ENCODE peak calls at places on chromosomes 12 and 14, in five cellular contexts. One of them, this sample, is unnamed.
A peak's percentile ranks its signal among the peaks of the same experiment; 100 is the strongest.

GRCh38 chr12:125989716-125990115 is 924.5 kb downstream of the AACS start:
- DNase-seq in cardiac muscle cell: no peak
- DNase-seq in GM12878: no peak
- DNase-seq in tibial artery: no peak
- DNase-seq in right lobe of liver: no peak
- DNase-seq in this sample: no peak

GRCh38 chr14:87830443-87831096 is 162.4 kb downstream of the GALC start:
- DNase-seq in cardiac muscle cell: no peak
- DNase-seq in GM12878: no peak
- DNase-seq in tibial artery: no peak
- DNase-seq in right lobe of liver: no peak
- DNase-seq in this sample: no peak

GRCh38 chr14:71403673-71404072 is 496.4 kb downstream of the PCNX1 start:
- DNase-seq in cardiac muscle cell: no peak
- DNase-seq in GM12878: peak; percentile 42
- DNase-seq in tibial artery: no peak
- DNase-seq in right lobe of liver: no peak
- DNase-seq in this sample: no peak

GRCh38 chr14:59275668-59276067 is 87.2 kb downstream of the DAAM1 start:
- DNase-seq in cardiac muscle cell: no peak
- DNase-seq in GM12878: peak; percentile 78
- DNase-seq in tibial artery: no peak
- DNase-seq in right lobe of liver: no peak
- DNase-seq in this sample: no peak

GRCh38 chr12:132566551-132567131 is 43.7 kb downstream of the LRCOL1 start:
- DNase-seq in cardiac muscle cell: no peak
- DNase-seq in GM12878: no peak
- DNase-seq in tibial artery: no peak
- DNase-seq in right lobe of liver: no peak
- DNase-seq in this sample: no peak

GRCh38 chr14:75418779-75419768 is 8.7 kb upstream of the JDP2 start:
- DNase-seq in cardiac muscle cell: peak; percentile 71
- DNase-seq in GM12878: peak; percentile 57
- DNase-seq in tibial artery: no peak
- DNase-seq in right lobe of liver: peak; percentile 59
- DNase-seq in this sample: no peak

GRCh38 chr12:2575245-2575644 is 219.5 kb upstream of the FKBP4 start:
- DNase-seq in cardiac muscle cell: no peak
- DNase-seq in GM12878: no peak
- DNase-seq in tibial artery: peak; percentile 1
- DNase-seq in right lobe of liver: no peak
- DNase-seq in this sample: no peak

GRCh38 chr12:117047810-117048584 is 51.2 kb downstream of the TESC start:
- DNase-seq in cardiac muscle cell: peak; percentile 89
- DNase-seq in GM12878: no peak
- DNase-seq in tibial artery: no peak
- DNase-seq in right lobe of liver: no peak
- DNase-seq in this sample: no peak

GRCh38 chr14:88342980-88343379 is 19.9 kb upstream of the KCNK10 start:
- DNase-seq in cardiac muscle cell: no peak
- DNase-seq in GM12878: no peak
- DNase-seq in tibial artery: no peak
- DNase-seq in right lobe of liver: no peak
- DNase-seq in this sample: no peak

GRCh38 chr14:55329999-55330710 is 58.9 kb downstream of the FBXO34 start:
- DNase-seq in cardiac muscle cell: no peak
- DNase-seq in GM12878: no peak
- DNase-seq in tibial artery: no peak
- DNase-seq in right lobe of liver: no peak
- DNase-seq in this sample: no peak

GRCh38 chr14:73231874-73232851 is 5.1 kb upstream of the PAPLN start:
- DNase-seq in cardiac muscle cell: peak; percentile 59
- DNase-seq in GM12878: no peak
- DNase-seq in tibial artery: no peak
- DNase-seq in right lobe of liver: no peak
- DNase-seq in this sample: no peak

GRCh38 chr14:22900088-22900799 is 17.2 kb downstream of the REM2 start:
- DNase-seq in cardiac muscle cell: peak; percentile 76
- DNase-seq in GM12878: peak; percentile 47
- DNase-seq in tibial artery: peak; percentile 51
- DNase-seq in right lobe of liver: no peak
- DNase-seq in this sample: no peak

GRCh38 chr14:101101456-101102056 is 198.0 kb upstream of the RTL1 start:
- DNase-seq in cardiac muscle cell: no peak
- DNase-seq in GM12878: no peak
- DNase-seq in tibial artery: no peak
- DNase-seq in right lobe of liver: no peak
- DNase-seq in this sample: no peak

GRCh38 chr14:20757963-20758362 is 10.2 kb upstream of the EDDM3B start:
- DNase-seq in cardiac muscle cell: peak; percentile 21
- DNase-seq in GM12878: no peak
- DNase-seq in tibial artery: no peak
- DNase-seq in right lobe of liver: no peak
- DNase-seq in this sample: no peak

GRCh38 chr12:1391722-1392121 is 202.7 kb downstream of the FBXL14 start:
- DNase-seq in cardiac muscle cell: no peak
- DNase-seq in GM12878: no peak
- DNase-seq in tibial artery: no peak
- DNase-seq in right lobe of liver: no peak
- DNase-seq in this sample: no peak

GRCh38 chr12:103833095-103833777 is 7.8 kb downstream of the NT5DC3 start:
- DNase-seq in cardiac muscle cell: no peak
- DNase-seq in GM12878: no peak
- DNase-seq in tibial artery: no peak
- DNase-seq in right lobe of liver: no peak
- DNase-seq in this sample: no peak

GRCh38 chr14:32710351-32711102 is 228.2 kb upstream of the NPAS3 start:
- DNase-seq in cardiac muscle cell: no peak
- DNase-seq in GM12878: no peak
- DNase-seq in tibial artery: no peak
- DNase-seq in right lobe of liver: no peak
- DNase-seq in this sample: no peak

GRCh38 chr14:52179151-52179790 is 88.2 kb upstream of the PTGDR start:
- DNase-seq in cardiac muscle cell: no peak
- DNase-seq in GM12878: no peak
- DNase-seq in tibial artery: no peak
- DNase-seq in right lobe of liver: no peak
- DNase-seq in this sample: no peak

GRCh38 chr12:103731539-103731938 is 109.5 kb downstream of the NT5DC3 start:
- DNase-seq in cardiac muscle cell: no peak
- DNase-seq in GM12878: no peak
- DNase-seq in tibial artery: no peak
- DNase-seq in right lobe of liver: no peak
- DNase-seq in this sample: no peak

GRCh38 chr12:128687851-128688250 is 135.9 kb downstream of the SLC15A4 start:
- DNase-seq in cardiac muscle cell: no peak
- DNase-seq in GM12878: no peak
- DNase-seq in tibial artery: no peak
- DNase-seq in right lobe of liver: no peak
- DNase-seq in this sample: no peak

GRCh38 chr12:13194462-13195110 is 1.9 kb upstream of the EMP1 start:
- DNase-seq in cardiac muscle cell: no peak
- DNase-seq in GM12878: no peak
- DNase-seq in tibial artery: no peak
- DNase-seq in right lobe of liver: no peak
- DNase-seq in this sample: no peak

GRCh38 chr12:32471601-32472001 is 72.2 kb downstream of the FGD4 start:
- DNase-seq in cardiac muscle cell: no peak
- DNase-seq in GM12878: no peak
- DNase-seq in tibial artery: no peak
- DNase-seq in right lobe of liver: no peak
- DNase-seq in this sample: no peak

GRCh38 chr14:68928770-68929550 is 50.1 kb downstream of the ACTN1 start:
- DNase-seq in cardiac muscle cell: no peak
- DNase-seq in GM12878: no peak
- DNase-seq in tibial artery: no peak
- DNase-seq in right lobe of liver: peak; percentile 58
- DNase-seq in this sample: no peak
- H3K4me1 ChIP-seq in cardiac muscle cell: peaks cover 51% of the 10 kb centered on the region
- H3K4me1 ChIP-seq in GM12878: no peaks in the 10 kb centered on the region
- H3K4me1 ChIP-seq in tibial artery: no peaks in the 10 kb centered on the region
- H3K4me1 ChIP-seq in right lobe of liver: peaks cover 27% of the 10 kb centered on the region
- H3K4me1 ChIP-seq in this sample: peaks cover 14% of the 10 kb centered on the region

GRCh38 chr14:77026166-77026929 is 2.2 kb downstream of the IRF2BPL start:
- DNase-seq in cardiac muscle cell: peak; percentile 39
- DNase-seq in GM12878: no peak
- DNase-seq in tibial artery: peak; percentile 79
- DNase-seq in right lobe of liver: peak; percentile 67
- DNase-seq in this sample: no peak

GRCh38 chr14:77027538-77028383 is 747 bp downstream of the IRF2BPL start:
- DNase-seq in cardiac muscle cell: peak; percentile 66
- DNase-seq in GM12878: no peak
- DNase-seq in tibial artery: peak; percentile 92
- DNase-seq in right lobe of liver: peak; percentile 87
- DNase-seq in this sample: no peak

GRCh38 chr14:77028384-77029246 is at the start of gene IRF2BPL:
- DNase-seq in cardiac muscle cell: peak; percentile 99
- DNase-seq in GM12878: peak; percentile 87
- DNase-seq in tibial artery: peak; percentile 99
- DNase-seq in right lobe of liver: peak; percentile 99
- DNase-seq in this sample: no peak

GRCh38 chr14:77025744-77026165 is 2.8 kb downstream of the IRF2BPL start:
- DNase-seq in cardiac muscle cell: peak; percentile 42
- DNase-seq in GM12878: no peak
- DNase-seq in tibial artery: no peak
- DNase-seq in right lobe of liver: peak; percentile 63
- DNase-seq in this sample: no peak

GRCh38 chr14:77026930-77027537 is 1.5 kb downstream of the IRF2BPL start:
- DNase-seq in cardiac muscle cell: peak; percentile 63
- DNase-seq in GM12878: no peak
- DNase-seq in tibial artery: peak; percentile 73
- DNase-seq in right lobe of liver: peak; percentile 64
- DNase-seq in this sample: no peak
- TF ChIP-seq CTCF in cardiac muscle cell: no peak
- TF ChIP-seq CTCF in GM12878: no peak
- TF ChIP-seq CTCF in tibial artery: no peak
- TF ChIP-seq CTCF in right lobe of liver: no peak
- TF ChIP-seq CTCF in this sample: no peak

DNA sequence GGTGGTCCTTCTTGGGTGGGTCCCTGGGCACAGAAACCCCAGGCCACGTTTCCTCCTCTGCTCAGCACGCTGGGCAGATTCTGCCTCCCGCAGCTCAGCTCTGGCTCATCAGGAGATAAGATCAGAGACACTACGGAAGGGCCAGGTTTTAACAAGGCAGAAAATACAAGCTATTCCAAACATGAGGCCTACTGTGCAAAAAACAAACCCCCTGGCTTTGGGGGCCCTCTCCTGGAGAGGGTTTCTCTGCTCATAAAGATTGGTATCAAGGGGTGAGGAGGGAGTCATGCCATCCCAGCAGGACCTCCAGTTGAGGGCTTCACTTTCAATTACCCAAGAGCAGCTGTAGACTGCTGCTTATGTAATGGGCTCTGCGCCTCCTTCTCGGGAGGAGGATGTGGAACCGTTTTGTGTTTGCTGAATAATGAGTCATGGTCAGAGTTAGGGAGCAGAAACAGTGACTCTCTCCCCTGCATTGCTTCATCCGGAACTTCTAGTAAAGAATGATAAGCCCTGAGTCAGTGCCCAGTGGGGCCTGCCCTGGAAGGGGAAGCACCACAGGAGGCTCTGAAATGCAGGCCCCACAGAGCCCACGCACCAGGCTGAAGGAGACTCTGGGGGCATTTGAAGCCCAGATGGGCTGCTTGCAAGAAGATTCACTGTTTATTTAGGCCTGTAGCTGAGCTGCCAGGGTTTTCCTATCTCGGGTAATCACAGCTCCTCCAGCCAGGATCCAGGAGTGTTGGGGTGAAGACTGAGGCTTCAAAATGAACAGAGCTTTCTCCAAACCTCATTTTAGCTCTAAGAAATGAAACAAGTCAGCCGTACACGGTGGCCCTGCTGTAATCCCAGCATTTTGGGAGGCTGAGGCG is 79.3 kb downstream of the SSPN start:
- DNase-seq in cardiac muscle cell: no peak
- DNase-seq in GM12878: peak; percentile 94
- DNase-seq in tibial artery: peak; percentile 93
- DNase-seq in right lobe of liver: peak; percentile 68
- DNase-seq in this sample: peak; percentile 87
- H3K4me1 ChIP-seq in cardiac muscle cell: peaks cover 4% of the 10 kb centered on the region
- H3K4me1 ChIP-seq in GM12878: peaks cover 44% of the 10 kb centered on the region
- H3K4me1 ChIP-seq in tibial artery: no peaks in the 10 kb centered on the region
- H3K4me1 ChIP-seq in right lobe of liver: peaks cover 7% of the 10 kb centered on the region
- H3K4me1 ChIP-seq in this sample: peaks cover 50% of the 10 kb centered on the region

GRCh38 chr14:96108911-96109310 is 69.7 kb downstream of the C14orf132 start:
- DNase-seq in cardiac muscle cell: no peak
- DNase-seq in GM12878: no peak
- DNase-seq in tibial artery: no peak
- DNase-seq in right lobe of liver: no peak
- DNase-seq in this sample: no peak

GRCh38 chr14:96105921-96106441 is 66.8 kb downstream of the C14orf132 start:
- DNase-seq in cardiac muscle cell: no peak
- DNase-seq in GM12878: no peak
- DNase-seq in tibial artery: no peak
- DNase-seq in right lobe of liver: peak; percentile 91
- DNase-seq in this sample: no peak

GRCh38 chr14:96109956-96110355 is 70.8 kb downstream of the C14orf132 start:
- DNase-seq in cardiac muscle cell: no peak
- DNase-seq in GM12878: no peak
- DNase-seq in tibial artery: no peak
- DNase-seq in right lobe of liver: no peak
- DNase-seq in this sample: no peak

GRCh38 chr14:96106891-96107290 is 67.7 kb downstream of the C14orf132 start:
- DNase-seq in cardiac muscle cell: no peak
- DNase-seq in GM12878: no peak
- DNase-seq in tibial artery: no peak
- DNase-seq in right lobe of liver: no peak
- DNase-seq in this sample: no peak

GRCh38 chr14:96108061-96108795 is 69.1 kb downstream of the C14orf132 start:
- DNase-seq in cardiac muscle cell: no peak
- DNase-seq in GM12878: no peak
- DNase-seq in tibial artery: no peak
- DNase-seq in right lobe of liver: no peak
- DNase-seq in this sample: no peak
- TF ChIP-seq CTCF in cardiac muscle cell: no peak
- TF ChIP-seq CTCF in GM12878: no peak
- TF ChIP-seq CTCF in tibial artery: no peak
- TF ChIP-seq CTCF in right lobe of liver: no peak
- TF ChIP-seq CTCF in this sample: no peak